ENCODE peak calls at places on chromosomes 13 and 19, in four cellular contexts. G is right lobe of liver; P is naive thymus-derived CD8-positive, alpha-beta T cell; Z is HuH-7. V is an unnamed sample.

GRCh38 chr19:39007096-39007495 is 25.3 kb downstream of the FBXO27 start:
- DNase-seq in G (no peak), P (no peak), Z (no peak), V (no peak)

GRCh38 chr13:113989585-113990300 is 15.9 kb upstream of the C13orf46 start:
- DNase-seq in G (no peak), P (no peak), Z (no peak), V (no peak)

GRCh38 chr19:35267818-35268545 is 780 bp upstream of the USF2 start:
- DNase-seq in G (peak; percentile 83), P (peak; percentile 78), Z (peak; percentile 99), V (no peak)

GRCh38 chr13:41991936-41992335 is 31.0 kb upstream of the VWA8 start:
- DNase-seq in G (no peak), P (no peak), Z (no peak), V (no peak)

GRCh38 chr13:112874751-112875300 is 94.2 kb upstream of the MCF2L start:
- DNase-seq in G (peak; percentile 23), P (no peak), Z (no peak), V (no peak)

GRCh38 chr13:79227418-79227817 is 178.6 kb downstream of the RBM26 start:
- DNase-seq in G (no peak), P (no peak), Z (no peak), V (no peak)

GRCh38 chr13:113631341-113632095 is 26.5 kb downstream of the ATP4B start:
- DNase-seq in G (peak; percentile 8), P (no peak), Z (no peak), V (no peak)

GRCh38 chr13:38685974-38686571 is 804 bp upstream of the FREM2 start:
- DNase-seq in G (peak; percentile 19), P (no peak), Z (no peak), V (no peak)

GRCh38 chr13:63381078-63381859 is 1965.6 kb upstream of the PCDH20 start:
- DNase-seq in G (no peak), P (no peak), Z (no peak), V (no peak)

GRCh38 chr13:50697746-50698526 is 145.6 kb downstream of the DLEU7 start:
- DNase-seq in G (no peak), P (no peak), Z (no peak), V (no peak)

GRCh38 chr19:492091-492531 is 4.2 kb upstream of the MADCAM1 start:
- DNase-seq in G (no peak), P (peak; percentile 39), Z (no peak), V (no peak)

GRCh38 chr19:15631817-15632216 is 8.9 kb upstream of the CYP4F3 start:
- DNase-seq in G (peak; percentile 48), P (peak; percentile 34), Z (peak; percentile 49), V (no peak)

GRCh38 chr13:95354680-95355487 is 53.6 kb upstream of the ABCC4 start:
- DNase-seq in G (peak; percentile 32), P (no peak), Z (peak; percentile 1), V (no peak)

GRCh38 chr13:110832531-110832930 is 82.3 kb downstream of the ANKRD10 start:
- DNase-seq in G (no peak), P (no peak), Z (no peak), V (no peak)

GRCh38 chr19:53576941-53577653 is 39.2 kb downstream of the ZNF331 start:
- DNase-seq in G (no peak), P (no peak), Z (no peak), V (no peak)

GRCh38 chr19:13781547-13781946 is 7.3 kb downstream of the C19orf53 start:
- DNase-seq in G (no peak), P (no peak), Z (no peak), V (no peak)

GRCh38 chr19:2536461-2536860 is 60.5 kb downstream of the GADD45B start:
- DNase-seq in G (no peak), P (no peak), Z (no peak), V (no peak)

GRCh38 chr13:28467886-28468519 is 26.9 kb downstream of the FLT1 start:
- DNase-seq in G (no peak), P (no peak), Z (no peak), V (no peak)

GRCh38 chr13:77741587-77741972 is 44.1 kb downstream of the SLAIN1 start:
- DNase-seq in G (no peak), P (no peak), Z (no peak), V (no peak)

GRCh38 chr19:19594371-19594770 is 24.1 kb downstream of the PBX4 start:
- DNase-seq in G (no peak), P (no peak), Z (no peak), V (no peak)

GRCh38 chr13:103862525-103862924 is 796.3 kb upstream of the SLC10A2 start:
- DNase-seq in G (no peak), P (no peak), Z (no peak), V (no peak)

GRCh38 chr13:101514695-101515275 is 62.3 kb downstream of the ITGBL1 start:
- DNase-seq in G (no peak), P (no peak), Z (peak; percentile 0), V (peak; percentile 82)

GRCh38 chr19:16645140-16645539 is 14.8 kb downstream of the SMIM7 start:
- DNase-seq in G (no peak), P (no peak), Z (no peak), V (no peak)

GRCh38 chr19:5927439-5927821 is 13.4 kb downstream of the CAPS start:
- DNase-seq in G (no peak), P (no peak), Z (no peak), V (no peak)

V was measured in glomerular endothelial cell.